ENCODE peak calls at places on chromosomes 7 and 10, in ten cellular contexts. H, G, V, S, F, L, J, K, W and A are unnamed samples.

GRCh38 chr7:135664046-135664589 is 1.8 kb downstream of the STMP1 start:
- DNase-seq in J (no peak), W (no peak), V (no peak), S (no peak), K (no peak), G (no peak), F (peak; percentile 47), L (no peak), H (no peak), A (no peak)

GRCh38 chr7:80499350-80499955 is 12.4 kb downstream of the GNAT3 start:
- DNase-seq in L (peak; percentile 77), W (peak; percentile 72), S (no peak), V (no peak), F (peak; percentile 93), G (peak; percentile 71), J (peak; percentile 72), H (no peak), K (peak; percentile 85), A (no peak)

GRCh38 chr7:21261627-21262564 is 166.0 kb upstream of the SP4 start:
- DNase-seq in W (no peak), G (peak; percentile 6), S (no peak), F (peak; percentile 35), L (no peak), V (no peak), H (peak; percentile 64), K (peak; percentile 45), J (no peak), A (peak; percentile 52)

GRCh38 chr7:38317457-38318037 is 44.1 kb upstream of the TARP start:
- DNase-seq in S (no peak), K (no peak), W (no peak), H (no peak), J (no peak), F (no peak), L (no peak), V (no peak), G (no peak), A (no peak)

GRCh38 chr7:118711631-118712156 is 487.2 kb downstream of the ANKRD7 start:
- DNase-seq in S (no peak), F (no peak), K (no peak), J (no peak), G (no peak), H (no peak), V (no peak), W (no peak), L (no peak), A (no peak)

GRCh38 chr7:139453673-139454321 is 29.7 kb downstream of the KLRG2 start:
- DNase-seq in J (no peak), H (no peak), L (no peak), V (no peak), W (no peak), G (no peak), K (no peak), F (no peak), S (no peak), A (no peak)

GRCh38 chr7:21542891-21543527 is at the start of gene DNAH11:
- DNase-seq in H (peak; percentile 84), F (peak; percentile 35), G (no peak), L (no peak), S (peak; percentile 50), W (peak; percentile 47), K (peak; percentile 25), V (peak; percentile 82), J (no peak), A (peak; percentile 49)

GRCh38 chr7:34845666-34846361 is 187.8 kb downstream of the NPSR1 start:
- DNase-seq in W (no peak), G (no peak), K (peak; percentile 61), F (peak; percentile 2), J (no peak), V (no peak), S (no peak), H (no peak), L (no peak), A (no peak)

GRCh38 chr10:97222346-97222961 is 36.7 kb upstream of the SLIT1 start:
- DNase-seq in K (no peak), L (no peak), V (no peak), H (peak; percentile 90), F (no peak), J (no peak), S (no peak), W (no peak), G (no peak), A (peak; percentile 17)

GRCh38 chr7:131556055-131556911 is at the start of gene PODXL:
- DNase-seq in W (peak; percentile 82), J (no peak), K (peak; percentile 46), L (peak; percentile 42), F (peak; percentile 33), H (peak; percentile 91), S (peak; percentile 72), V (peak; percentile 89), G (no peak), A (peak; percentile 73)

GRCh38 chr10:77532068-77532467 is 105.5 kb downstream of the KCNMA1 start:
- DNase-seq in K (peak; percentile 17), G (no peak), S (no peak), F (peak; percentile 66), J (no peak), H (no peak), W (no peak), L (no peak), V (no peak), A (no peak)

GRCh38 chr10:85646312-85646711 is 720.3 kb downstream of the GRID1 start:
- DNase-seq in F (no peak), V (no peak), G (peak; percentile 44), K (peak; percentile 87), L (no peak), S (no peak), W (no peak), H (no peak), J (peak; percentile 52), A (no peak)

GRCh38 chr7:106870983-106871410 is 5.9 kb downstream of the PIK3CG start:
- DNase-seq in W (no peak), J (peak; percentile 17), H (no peak), L (no peak), K (no peak), G (no peak), V (no peak), F (peak; percentile 5), S (no peak), A (no peak)

GRCh38 chr10:50152792-50153272 is 85.1 kb downstream of the WASHC2A start:
- DNase-seq in F (no peak), W (peak; percentile 38), G (no peak), K (no peak), V (peak; percentile 63), J (no peak), S (no peak), H (peak; percentile 38), L (no peak), A (peak; percentile 5)

DNA sequence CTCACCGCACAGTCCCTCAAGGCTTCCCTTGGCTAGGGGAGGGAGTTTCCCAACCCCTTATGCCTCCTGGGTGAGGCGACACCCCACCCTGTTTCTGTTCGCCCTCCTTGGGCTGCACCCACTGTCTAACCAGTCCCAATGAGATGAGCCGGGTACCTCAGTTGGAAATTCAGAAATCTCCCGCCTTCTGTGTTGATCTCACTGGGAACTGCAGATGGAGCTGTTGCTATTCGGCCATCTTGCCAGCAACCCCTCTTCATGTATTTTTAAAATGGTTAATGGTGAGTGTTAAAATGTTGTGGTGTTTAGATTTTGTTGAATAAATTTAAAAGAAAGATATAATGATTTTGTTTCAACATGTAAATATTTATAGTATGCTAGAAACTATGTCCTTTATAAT is 22.0 kb downstream of the UMAD1 start:
- DNase-seq in V (no peak), J (no peak), K (peak; percentile 20), F (peak; percentile 52), H (peak; percentile 58), G (no peak), L (no peak), W (no peak), S (no peak), A (peak; percentile 33)
- TF ChIP-seq CTCF in V (peak; percentile 5), J (peak; percentile 31), K (no peak), F (peak; percentile 23), H (peak; percentile 69), G (peak; percentile 44), L (no peak), W (peak; percentile 36), S (peak; percentile 26), A (peak; percentile 24)

DNA sequence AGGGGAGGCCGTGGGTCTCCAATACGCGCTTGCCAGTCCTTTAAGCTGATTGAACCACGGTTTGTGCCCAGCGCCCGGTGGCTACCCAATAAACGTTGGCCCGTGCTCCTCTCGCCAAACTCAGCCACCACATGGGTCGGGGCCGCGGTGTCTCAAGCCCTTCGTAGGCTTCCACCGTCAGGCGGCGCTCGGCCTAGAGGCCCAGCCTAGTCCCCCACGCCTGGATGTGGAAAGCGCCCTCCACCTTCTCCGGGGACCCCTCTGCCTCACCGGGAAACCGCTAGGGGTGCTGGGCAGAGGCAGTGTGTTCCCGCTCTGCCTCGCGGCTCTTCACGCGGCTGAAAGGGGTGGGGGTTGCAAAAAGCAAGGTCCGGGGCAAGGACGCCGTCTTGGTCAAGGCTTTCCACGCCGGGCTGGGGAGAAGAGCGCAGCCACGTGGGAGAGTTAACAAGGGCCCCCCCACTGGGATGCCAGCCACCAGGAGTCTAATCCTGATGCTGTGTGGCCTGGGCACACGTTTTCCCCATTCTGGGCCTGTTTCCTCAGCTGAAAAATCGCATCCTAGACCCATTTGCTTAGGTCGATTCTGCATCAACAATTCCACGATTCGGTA is 29.8 kb downstream of the LEP start:
- DNase-seq in K (no peak), V (peak; percentile 59), G (no peak), W (no peak), J (no peak), L (no peak), F (no peak), H (no peak), S (no peak), A (no peak)
- TF ChIP-seq CTCF in K (no peak), V (no peak), G (peak; percentile 29), W (no peak), J (peak; percentile 25), L (no peak), F (peak; percentile 16), H (no peak), S (no peak), A (no peak)

GRCh38 chr10:123583639-123584418 is 82.3 kb upstream of the GPR26 start:
- DNase-seq in H (peak; percentile 92), F (peak; percentile 48), S (peak; percentile 90), K (peak; percentile 70), L (peak; percentile 76), G (peak; percentile 28), W (peak; percentile 79), J (peak; percentile 16), V (peak; percentile 90), A (peak; percentile 90)
- TF ChIP-seq CTCF in H (peak; percentile 93), F (peak; percentile 46), S (peak; percentile 96), K (peak; percentile 55), L (no peak), G (peak; percentile 69), W (peak; percentile 68), J (peak; percentile 74), V (peak; percentile 86), A (peak; percentile 95)

DNA sequence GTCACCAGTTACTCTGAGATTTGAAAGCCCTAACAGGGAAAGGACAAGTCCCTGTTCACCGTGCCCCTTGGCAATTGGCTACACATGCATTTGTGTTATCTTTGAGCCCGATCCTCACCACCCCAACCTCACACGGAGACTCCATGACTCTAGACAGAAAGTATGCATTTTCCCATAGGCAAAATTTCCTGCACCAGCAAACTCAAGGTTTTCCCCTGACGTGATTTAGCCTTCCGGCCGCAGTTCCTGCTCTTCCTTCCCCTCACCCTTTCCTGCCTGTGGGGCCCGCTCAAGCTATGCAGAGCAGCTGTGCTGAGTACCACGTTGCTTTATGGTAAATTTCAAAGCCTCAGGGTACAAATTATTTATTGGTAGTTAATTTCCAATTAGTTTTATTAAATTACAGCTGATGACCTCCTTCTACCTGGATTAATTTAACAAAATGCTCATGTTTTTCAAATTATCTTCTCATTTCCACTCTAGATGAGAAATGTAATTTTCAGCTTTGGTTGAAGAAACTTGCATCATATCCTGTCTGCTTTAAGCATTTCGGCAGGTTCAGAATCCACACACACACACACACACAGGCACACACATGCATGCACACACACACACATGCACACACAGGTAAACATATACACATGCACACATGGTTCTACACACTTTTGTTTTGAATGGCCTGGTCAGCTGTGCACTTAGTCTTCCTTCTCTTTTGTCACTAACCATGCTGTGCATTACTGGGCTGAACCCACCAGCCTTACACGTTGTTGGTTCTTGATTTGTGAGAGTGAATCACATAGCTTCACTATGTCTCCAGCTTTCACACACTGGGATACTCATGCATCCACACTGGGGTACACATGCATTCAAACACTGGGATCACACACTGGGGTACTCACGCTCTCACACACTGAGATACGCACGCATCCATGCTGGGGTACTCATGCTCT is 283.1 kb upstream of the PITRM1 start:
- DNase-seq in H (no peak), J (no peak), V (no peak), S (no peak), K (peak; percentile 59), F (no peak), G (no peak), W (no peak), L (no peak), A (peak; percentile 60)
- TF ChIP-seq CTCF in H (no peak), J (no peak), V (no peak), S (no peak), K (no peak), F (no peak), G (no peak), W (no peak), L (no peak), A (no peak)